ENCODE peak calls at places on chromosomes 7 and 10, in four cellular contexts. G is cardiac fibroblast, L is prostate gland, E is osteoblast. U is an unnamed sample.
A peak's percentile ranks its signal among the peaks of the same experiment; 100 is the strongest.

GRCh38 chr7:138768251-138768650 is 29.5 kb upstream of the TMEM213 start:
- DNase-seq in E (no peak), G (no peak), L (no peak), U (no peak)

GRCh38 chr7:135260930-135261721 is 27.5 kb downstream of the STRA8 start:
- DNase-seq in L (no peak), E (no peak), G (peak; percentile 46), U (peak; percentile 9)

GRCh38 chr7:127828843-127829502 is 177.0 kb downstream of the SND1 start:
- DNase-seq in L (no peak), G (no peak), E (no peak), U (no peak)

GRCh38 chr7:20713792-20714191 is 72.9 kb downstream of the SP8 start:
- DNase-seq in G (no peak), L (no peak), E (peak; percentile 3), U (no peak)

GRCh38 chr10:6713716-6714115 is 133.6 kb upstream of the PRKCQ start:
- DNase-seq in L (no peak), E (peak; percentile 59), G (peak; percentile 19), U (no peak)

GRCh38 chr7:55517936-55518689 is 54.2 kb downstream of the VOPP1 start:
- DNase-seq in E (no peak), G (no peak), L (no peak), U (no peak)

GRCh38 chr7:99011341-99011705 is 132.6 kb downstream of the SMURF1 start:
- DNase-seq in L (no peak), G (no peak), E (no peak), U (no peak)

GRCh38 chr7:44080118-44080517 is 2.2 kb downstream of the POLM start:
- DNase-seq in E (no peak), G (no peak), L (no peak), U (no peak)

GRCh38 chr7:82241371-82241770 is 202.2 kb downstream of the CACNA2D1 start:
- DNase-seq in G (no peak), L (no peak), E (no peak), U (no peak)

GRCh38 chr10:76736392-76736791 is 901.2 kb downstream of the KCNMA1 start:
- DNase-seq in L (no peak), G (no peak), E (peak; percentile 65), U (no peak)

GRCh38 chr7:100823140-100823525 is 4.2 kb downstream of the EPHB4 start:
- DNase-seq in G (no peak), L (no peak), E (peak; percentile 41), U (no peak)

GRCh38 chr10:86354761-86355540 is 11.6 kb downstream of the GRID1 start:
- DNase-seq in E (no peak), G (no peak), L (no peak), U (no peak)

GRCh38 chr7:12401538-12402364 is 1.9 kb downstream of the VWDE start:
- DNase-seq in L (no peak), G (no peak), E (no peak), U (no peak)

GRCh38 chr10:92239600-92240288 is 51.1 kb downstream of the CPEB3 start:
- DNase-seq in E (peak; percentile 88), G (peak; percentile 40), L (peak; percentile 19), U (no peak)

GRCh38 chr10:103847909-103848468 is 7.4 kb downstream of the SH3PXD2A start:
- DNase-seq in G (no peak), E (no peak), L (no peak), U (no peak)

GRCh38 chr7:16670021-16670420 is 24.0 kb downstream of the BZW2 start:
- DNase-seq in E (peak; percentile 66), G (peak; percentile 65), L (no peak), U (no peak)

GRCh38 chr7:47988496-47989386 is 9.3 kb upstream of the HUS1 start:
- DNase-seq in E (no peak), L (no peak), G (no peak), U (no peak)

GRCh38 chr10:4708123-4708759 is 117.8 kb upstream of the AKR1E2 start:
- DNase-seq in G (no peak), L (no peak), E (no peak), U (no peak)

GRCh38 chr7:107924841-107925490 is 34.0 kb downstream of the DLD start:
- DNase-seq in G (no peak), E (no peak), L (no peak), U (no peak)

GRCh38 chr7:156558198-156558597 is 82.4 kb upstream of the RNF32 start:
- DNase-seq in L (no peak), E (no peak), G (no peak), U (no peak)

GRCh38 chr10:79926037-79926436 is 22.9 kb downstream of the SFTPD start:
- DNase-seq in E (no peak), G (no peak), L (no peak), U (no peak)

GRCh38 chr7:29604702-29605101 is 41.1 kb downstream of the PRR15 start:
- DNase-seq in G (no peak), E (no peak), L (no peak), U (no peak)

GRCh38 chr7:124101173-124101768 is 68.4 kb upstream of the TMEM229A start:
- DNase-seq in G (peak; percentile 43), L (no peak), E (no peak), U (no peak)

GRCh38 chr7:102992820-102993531 is 80.2 kb downstream of the LRRC17 start:
- DNase-seq in L (no peak), G (peak; percentile 74), E (no peak), U (peak; percentile 41)

GRCh38 chr7:100874577-100875355 is at the start of gene SRRT:
- DNase-seq in E (peak; percentile 100), L (peak; percentile 98), G (peak; percentile 99), U (peak; percentile 90)

GRCh38 chr10:33046792-33047191 is 88.8 kb upstream of the ITGB1 start:
- DNase-seq in L (no peak), E (no peak), G (no peak), U (no peak)

GRCh38 chr7:7181519-7182155 is 707 bp upstream of the C1GALT1 start:
- DNase-seq in E (peak; percentile 88), G (peak; percentile 58), L (peak; percentile 16), U (no peak)

GRCh38 chr10:4067552-4068254 is 282.7 kb upstream of the KLF6 start:
- DNase-seq in E (peak; percentile 52), L (no peak), G (peak; percentile 52), U (no peak)

GRCh38 chr10:119786117-119786769 is 60.4 kb downstream of the INPP5F start:
- DNase-seq in G (peak; percentile 78), L (no peak), E (peak; percentile 73), U (peak; percentile 61)

GRCh38 chr10:35504132-35504531 is 101.0 kb upstream of the GJD4 start:
- DNase-seq in L (no peak), E (no peak), G (no peak), U (no peak)

GRCh38 chr7:147653456-147653855 is 937.1 kb upstream of the C7orf33 start:
- DNase-seq in E (no peak), L (no peak), G (no peak), U (no peak)

DNA sequence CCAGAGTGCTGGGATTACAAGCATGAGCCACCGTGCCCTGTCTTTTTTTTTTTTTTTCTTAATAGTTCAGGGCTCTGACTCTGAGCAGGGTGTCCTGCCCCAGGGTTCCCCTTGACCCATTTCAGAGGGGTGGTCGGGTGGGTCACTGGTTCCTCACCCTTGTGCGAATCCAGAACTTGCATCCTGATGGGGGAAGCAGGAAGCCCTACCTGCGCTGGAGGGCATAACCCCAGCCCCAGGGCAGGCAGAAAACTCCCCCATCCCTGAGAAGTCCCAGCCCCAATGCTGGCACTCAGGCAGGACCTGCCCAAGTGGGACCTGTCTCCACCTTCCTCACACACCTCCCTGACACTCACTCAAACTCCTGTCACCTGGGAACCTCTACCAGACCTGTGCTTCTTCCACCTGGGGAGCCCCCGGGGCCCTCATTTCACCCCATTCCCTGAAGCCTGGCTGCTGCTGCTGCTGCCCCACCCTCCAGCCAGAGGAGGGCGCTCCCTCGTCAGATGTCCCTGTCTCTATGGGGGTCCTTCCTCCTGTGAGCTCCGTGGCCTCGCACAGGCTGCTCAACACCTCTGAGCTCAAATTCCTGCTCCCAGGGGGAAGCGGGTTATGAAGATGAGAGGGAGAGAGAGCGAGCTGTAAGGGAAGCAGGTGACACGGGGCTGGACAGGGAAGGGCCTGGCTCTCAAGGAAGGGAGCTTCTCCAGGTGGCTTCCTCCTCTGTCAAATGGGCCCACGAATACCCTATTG is 15.1 kb upstream of the ZNF273 start:
- DNase-seq in G (no peak), L (no peak), E (no peak), U (no peak)
- TF ChIP-seq CTCF in G (peak; percentile 35), L (no peak), E (no peak), U (peak; percentile 72)

GRCh38 chr10:42351745-42352144 is 286.6 kb downstream of the ZNF33B start:
- DNase-seq in G (no peak), E (no peak), L (no peak), U (no peak)
- TF ChIP-seq CTCF in G (no peak), E (no peak), L (no peak), U (no peak)

GRCh38 chr10:26157734-26158133 is 58.8 kb upstream of the GAD2 start:
- DNase-seq in G (no peak), L (no peak), E (no peak), U (no peak)
- TF ChIP-seq CTCF in G (no peak), L (no peak), E (no peak), U (peak; percentile 52)

GRCh38 chr10:61779950-61780659 is 117.4 kb downstream of the CABCOCO1 start:
- DNase-seq in G (peak; percentile 93), E (no peak), L (no peak), U (peak; percentile 94)
- TF ChIP-seq CTCF in G (no peak), E (no peak), L (no peak), U (no peak)

GRCh38 chr7:142523821-142524460 is 225.3 kb upstream of the PRSS1 start:
- DNase-seq in E (no peak), G (no peak), L (no peak), U (no peak)
- TF ChIP-seq CTCF in E (peak; percentile 51), G (peak; percentile 20), L (no peak), U (no peak)

DNA sequence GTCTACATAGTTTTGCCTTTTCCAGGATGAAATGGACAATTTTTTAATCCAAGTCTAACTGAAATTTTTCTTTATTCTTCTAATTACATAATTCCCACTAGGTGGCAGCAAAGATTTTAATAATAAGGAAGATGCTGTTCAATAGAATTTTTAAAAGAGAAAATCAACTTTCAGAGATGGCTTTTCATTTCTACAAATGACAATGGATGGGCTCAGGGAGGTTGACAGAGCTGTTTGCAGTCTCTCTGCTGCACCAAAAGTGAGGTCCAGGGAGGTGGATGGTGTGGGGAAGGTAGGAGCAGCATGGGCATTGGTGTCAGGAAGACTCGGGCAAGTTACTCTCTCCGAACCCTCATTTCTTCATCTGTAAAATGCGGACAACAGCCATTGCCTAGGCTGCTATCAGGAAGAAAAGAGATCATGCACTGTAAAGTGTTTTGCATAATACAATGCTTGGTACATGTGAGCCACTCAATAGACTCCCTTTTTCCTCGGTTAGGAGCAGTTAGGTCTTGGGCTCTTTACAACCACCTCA is 107.3 kb downstream of the ABLIM1 start:
- DNase-seq in G (peak; percentile 62), E (no peak), L (no peak), U (no peak)
- TF ChIP-seq CTCF in G (peak; percentile 5), E (peak; percentile 41), L (peak; percentile 55), U (no peak)

U was measured in retinal pigment epithelial cell.